ENCODE peak calls at places on chromosomes 7 and 10, in six cellular contexts. T, I, C, F, Z and P are unnamed samples.

GRCh38 chr10:113021268-113022028 is 71.4 kb downstream of the TCF7L2 start:
- DNase-seq in T (no peak), I (no peak), C (no peak), F (no peak), Z (no peak), P (no peak)

GRCh38 chr7:127123220-127123619 is 129.5 kb downstream of the GRM8 start:
- DNase-seq in T (no peak), I (no peak), C (no peak), F (no peak), Z (no peak), P (no peak)

GRCh38 chr7:51278797-51279196 is 37.8 kb downstream of the COBL start:
- DNase-seq in T (no peak), I (no peak), C (no peak), F (no peak), Z (no peak), P (no peak)

GRCh38 chr7:65325793-65326432 is 47.7 kb upstream of the ZNF92 start:
- DNase-seq in T (no peak), I (peak), C (no peak), F (no peak), Z (no peak), P (no peak)

GRCh38 chr10:47334627-47335026 is 12.4 kb downstream of the GDF2 start:
- DNase-seq in T (no peak), I (no peak), C (no peak), F (no peak), Z (no peak), P (no peak)

GRCh38 chr7:87220026-87220733 is 648 bp upstream of the TMEM243 start:
- DNase-seq in T (peak), I (peak), C (peak), F (no peak), Z (peak), P (peak)

GRCh38 chr7:122517576-122517975 is 181.3 kb downstream of the RNF133 start:
- DNase-seq in T (no peak), I (no peak), C (no peak), F (no peak), Z (no peak), P (no peak)

GRCh38 chr7:106354822-106355221 is 70.0 kb upstream of the NAMPT start:
- DNase-seq in T (no peak), I (no peak), C (no peak), F (no peak), Z (no peak), P (no peak)

GRCh38 chr7:37448637-37449331 is at the start of gene ELMO1:
- DNase-seq in T (peak), I (peak), C (peak), F (peak), Z (peak), P (peak)

GRCh38 chr10:104076743-104077160 is 8.9 kb downstream of the COL17A1 start:
- DNase-seq in T (no peak), I (peak), C (no peak), F (no peak), Z (no peak), P (no peak)

GRCh38 chr7:102874166-102874829 is 38.5 kb upstream of the LRRC17 start:
- DNase-seq in T (no peak), I (peak), C (peak), F (peak), Z (peak), P (no peak)

GRCh38 chr10:63129888-63130287 is 3.2 kb upstream of the NRBF2 start:
- DNase-seq in T (no peak), I (no peak), C (no peak), F (no peak), Z (no peak), P (no peak)

GRCh38 chr10:79948976-79949722 is at the start of gene SFTPD:
- DNase-seq in T (no peak), I (no peak), C (no peak), F (no peak), Z (no peak), P (no peak)

GRCh38 chr7:101933028-101933427 is 115.6 kb downstream of the CUX1 start:
- DNase-seq in T (no peak), I (no peak), C (no peak), F (no peak), Z (no peak), P (no peak)

GRCh38 chr7:116511552-116512523 is 12.3 kb downstream of the CAV2 start:
- DNase-seq in T (no peak), I (peak), C (peak), F (peak), Z (peak), P (no peak)

GRCh38 chr10:79050896-79051555 is 17.7 kb upstream of the ZMIZ1 start:
- DNase-seq in T (no peak), I (no peak), C (no peak), F (no peak), Z (no peak), P (no peak)

GRCh38 chr7:29413511-29414178 is 150.0 kb upstream of the PRR15 start:
- DNase-seq in T (no peak), I (no peak), C (no peak), F (no peak), Z (no peak), P (no peak)

GRCh38 chr10:111539246-111539645 is 462.4 kb downstream of the ADRA2A start:
- DNase-seq in T (no peak), I (no peak), C (no peak), F (no peak), Z (no peak), P (no peak)

GRCh38 chr10:18610517-18610916 is 40.9 kb downstream of the NSUN6 start:
- DNase-seq in T (peak), I (peak), C (peak), F (no peak), Z (peak), P (no peak)

GRCh38 chr10:102455893-102456471 is 4.6 kb upstream of the C10orf95 start:
- DNase-seq in T (no peak), I (peak), C (no peak), F (no peak), Z (no peak), P (peak)

GRCh38 chr10:17981201-17981600 is 29.5 kb downstream of the SLC39A12 start:
- DNase-seq in T (no peak), I (no peak), C (no peak), F (no peak), Z (no peak), P (no peak)

GRCh38 chr7:17144313-17144712 is 154.1 kb upstream of the AHR start:
- DNase-seq in T (no peak), I (peak), C (peak), F (no peak), Z (no peak), P (no peak)

GRCh38 chr10:4541292-4541691 is 284.7 kb upstream of the AKR1E2 start:
- DNase-seq in T (no peak), I (peak), C (no peak), F (no peak), Z (no peak), P (no peak)

GRCh38 chr7:5532520-5533335 is 109.1 kb upstream of the TNRC18 start:
- DNase-seq in T (peak), I (no peak), C (no peak), F (peak), Z (peak), P (peak)

GRCh38 chr10:80144302-80145131 is 12.0 kb downstream of the PLAC9 start:
- DNase-seq in T (peak), I (no peak), C (peak), F (no peak), Z (no peak), P (peak)

GRCh38 chr10:30062090-30062489 is 2.7 kb upstream of the JCAD start:
- DNase-seq in T (no peak), I (peak), C (no peak), F (no peak), Z (no peak), P (no peak)

GRCh38 chr10:78457804-78458483 is 424.3 kb downstream of the RPS24 start:
- DNase-seq in T (no peak), I (peak), C (peak), F (no peak), Z (peak), P (no peak)

GRCh38 chr7:81159402-81159801 is 240.6 kb upstream of the SEMA3C start:
- DNase-seq in T (peak), I (peak), C (peak), F (no peak), Z (peak), P (peak)

GRCh38 chr10:29324220-29324831 is 35.5 kb downstream of the LYZL1 start:
- DNase-seq in T (no peak), I (peak), C (no peak), F (no peak), Z (peak), P (no peak)

GRCh38 chr7:75045881-75046280 is 27.7 kb downstream of the RCC1L start:
- DNase-seq in T (no peak), I (no peak), C (no peak), F (no peak), Z (no peak), P (no peak)

GRCh38 chr10:6722616-6723004 is 142.5 kb upstream of the PRKCQ start:
- DNase-seq in T (no peak), I (peak), C (no peak), F (no peak), Z (no peak), P (no peak)
- TF ChIP-seq SMC3 in T (no peak), I (no peak), C (no peak), F (no peak), Z (no peak), P (no peak)

GRCh38 chr10:132310701-132311337 is 3.1 kb upstream of the STK32C start:
- DNase-seq in T (no peak), I (no peak), C (no peak), F (no peak), Z (no peak), P (no peak)
- TF ChIP-seq SMC3 in T (no peak), I (no peak), C (no peak), F (no peak), Z (no peak), P (no peak)

GRCh38 chr7:135884495-135885237 is 92.5 kb downstream of the MTPN start:
- DNase-seq in T (no peak), I (no peak), C (no peak), F (no peak), Z (no peak), P (no peak)
- TF ChIP-seq SMC3 in T (no peak), I (no peak), C (no peak), F (no peak), Z (no peak), P (no peak)

DNA sequence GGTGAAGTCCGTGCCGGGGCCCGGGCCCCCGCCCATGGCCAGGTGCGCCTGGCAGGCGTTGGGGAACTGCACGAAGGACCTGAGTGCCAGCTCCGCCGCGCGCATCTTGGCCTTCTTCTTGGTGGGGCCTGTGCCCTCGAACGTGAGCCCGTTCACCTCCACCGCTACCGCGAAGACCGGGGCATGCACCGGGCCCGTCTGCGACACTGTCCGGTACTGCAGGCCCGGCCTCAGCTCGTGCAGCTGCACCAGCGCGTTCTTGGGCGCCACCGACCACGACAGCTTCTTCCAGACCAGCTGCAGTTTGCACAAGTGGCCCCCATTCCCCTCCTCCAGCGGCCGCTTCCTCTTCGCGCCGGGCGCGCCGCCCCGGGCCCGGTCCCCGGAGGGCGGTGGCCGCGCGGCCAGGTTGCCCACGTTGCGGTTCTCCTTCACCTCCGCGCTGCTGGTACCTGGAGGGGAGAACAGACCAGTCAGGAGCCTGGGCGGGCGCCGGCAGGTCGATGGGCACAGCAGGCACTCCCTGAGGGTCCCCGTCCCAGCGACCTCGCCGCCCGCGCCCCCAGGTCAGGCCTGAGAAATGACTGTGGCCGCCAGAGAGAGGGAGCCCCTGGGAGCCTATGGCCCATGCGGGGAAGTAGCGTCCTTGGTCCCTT is 307.4 kb downstream of the WDR37 start:
- DNase-seq in T (no peak), I (no peak), C (no peak), F (no peak), Z (no peak), P (no peak)
- TF ChIP-seq SMC3 in T (no peak), I (no peak), C (no peak), F (no peak), Z (no peak), P (no peak)

GRCh38 chr10:98363188-98363587 is 51.8 kb downstream of the PYROXD2 start:
- DNase-seq in T (no peak), I (no peak), C (no peak), F (no peak), Z (no peak), P (no peak)

GRCh38 chr10:98361636-98362035 is 53.3 kb downstream of the PYROXD2 start:
- DNase-seq in T (no peak), I (no peak), C (no peak), F (no peak), Z (no peak), P (no peak)

GRCh38 chr10:98357208-98357836 is 57.7 kb downstream of the PYROXD2 start:
- DNase-seq in T (no peak), I (peak), C (no peak), F (no peak), Z (no peak), P (no peak)

GRCh38 chr10:98364432-98365102 is 50.4 kb downstream of the PYROXD2 start:
- DNase-seq in T (no peak), I (no peak), C (no peak), F (no peak), Z (no peak), P (no peak)

DNA sequence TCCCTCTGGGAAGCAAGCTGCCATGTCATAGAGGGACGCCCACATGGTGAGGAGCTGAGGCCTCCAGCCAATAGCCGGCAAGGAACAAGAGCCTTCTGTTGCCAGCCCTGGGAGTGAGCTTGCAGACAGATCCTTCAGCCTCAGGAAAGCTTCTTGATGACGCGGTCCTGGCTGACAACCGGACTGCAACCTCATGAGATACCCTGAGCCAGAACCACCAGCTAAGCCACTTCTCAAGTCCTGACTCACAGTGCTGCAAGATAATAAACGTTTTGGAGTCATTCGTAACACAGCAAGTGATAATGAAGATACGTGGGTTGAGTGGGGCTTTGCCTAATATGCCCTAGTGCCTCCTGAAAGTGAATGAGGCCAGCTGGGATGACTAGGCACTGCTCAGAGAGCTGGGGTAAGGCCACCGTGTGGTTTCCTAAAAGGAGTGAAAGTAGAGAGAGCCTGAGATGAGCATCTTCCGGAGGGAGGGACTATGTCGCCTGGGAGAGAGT is 53.8 kb downstream of the PYROXD2 start:
- DNase-seq in T (no peak), I (peak), C (no peak), F (peak), Z (no peak), P (peak)
- TF ChIP-seq SMC3 in T (no peak), I (peak), C (no peak), F (no peak), Z (no peak), P (no peak)

GRCh38 chr7:39838326-39838725 is 111.7 kb upstream of the CDK13 start:
- DNase-seq in T (no peak), I (peak), C (no peak), F (no peak), Z (no peak), P (no peak)
- TF ChIP-seq SMC3 in T (no peak), I (no peak), C (no peak), F (no peak), Z (no peak), P (no peak)